ENCODE peak calls at places on chromosomes 5 and 9, in nine cellular contexts. H is CD8-positive, alpha-beta T cell; K is right lobe of liver; Q is body of pancreas; O is gastrocnemius medialis; J is CD4-positive, alpha-beta T cell; S is HL-60; Z is brain microvascular endothelial cell; D is prostate gland. A is an unnamed sample.

GRCh38 chr9:130664191-130665028 is at the start of gene PRDM12:
- DNase-seq in S (no peak), J (no peak), Z (no peak), H (no peak), K (no peak), Q (no peak), D (no peak), O (no peak), A (no peak)

GRCh38 chr9:119375892-119376291 is 6.7 kb upstream of the BRINP1 start:
- DNase-seq in S (peak), H (no peak), D (no peak), Q (no peak), O (no peak), Z (no peak), K (no peak), J (no peak), A (no peak)

GRCh38 chr9:87850405-87850804 is 32.3 kb upstream of the SPATA31E1 start:
- DNase-seq in Z (peak), O (no peak), K (no peak), J (no peak), D (no peak), Q (no peak), H (no peak), S (no peak), A (no peak)

GRCh38 chr5:68215888-68216736 is 556 bp downstream of the PIK3R1 start:
- DNase-seq in H (peak), J (peak), S (peak), O (peak), D (peak), Q (peak), Z (no peak), K (peak), A (no peak)

GRCh38 chr5:42089705-42090104 is 164.6 kb downstream of the FBXO4 start:
- DNase-seq in J (no peak), H (no peak), Q (no peak), D (no peak), Z (no peak), O (no peak), K (no peak), S (no peak), A (no peak)

GRCh38 chr5:68053202-68053601 is 162.4 kb upstream of the PIK3R1 start:
- DNase-seq in S (no peak), Q (no peak), O (no peak), H (no peak), K (no peak), J (no peak), Z (no peak), D (no peak), A (no peak)

GRCh38 chr9:115328228-115328627 is 210.3 kb upstream of the TNC start:
- DNase-seq in K (no peak), Z (peak), Q (no peak), O (no peak), D (peak), H (no peak), J (no peak), S (no peak), A (no peak)

GRCh38 chr5:6359941-6360683 is 18.2 kb downstream of the MED10 start:
- DNase-seq in J (peak), Z (no peak), D (no peak), Q (no peak), K (no peak), O (no peak), S (no peak), H (peak), A (no peak)

DNA sequence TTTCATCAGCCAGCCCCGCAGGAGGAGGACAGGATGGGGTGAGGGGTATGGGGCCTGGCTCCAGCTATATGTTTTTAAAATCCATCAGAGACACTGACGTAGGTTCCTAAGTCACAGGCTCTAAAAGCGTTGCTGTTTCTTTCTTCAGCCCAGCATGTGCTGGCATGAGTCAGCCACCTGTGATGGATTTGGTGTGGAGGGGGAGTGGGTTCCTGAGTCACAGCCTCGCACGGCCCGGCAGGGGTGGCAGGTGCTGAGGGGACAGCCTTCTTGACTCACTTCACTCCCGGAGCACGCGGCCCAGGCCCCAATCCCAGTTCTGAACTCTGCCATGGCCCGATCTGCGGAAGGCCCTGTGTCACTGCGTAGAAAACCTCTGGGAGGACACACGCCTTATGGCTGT is 38.8 kb upstream of the RPL26L1 start:
- DNase-seq in D (no peak), S (no peak), O (peak), K (no peak), Q (no peak), H (no peak), J (no peak), Z (peak), A (no peak)
- H3K27ac ChIP-seq in D (peak), S (no peak), O (peak), K (no peak), Q (no peak), H (no peak), J (no peak), Z (peak), A (no peak)

DNA sequence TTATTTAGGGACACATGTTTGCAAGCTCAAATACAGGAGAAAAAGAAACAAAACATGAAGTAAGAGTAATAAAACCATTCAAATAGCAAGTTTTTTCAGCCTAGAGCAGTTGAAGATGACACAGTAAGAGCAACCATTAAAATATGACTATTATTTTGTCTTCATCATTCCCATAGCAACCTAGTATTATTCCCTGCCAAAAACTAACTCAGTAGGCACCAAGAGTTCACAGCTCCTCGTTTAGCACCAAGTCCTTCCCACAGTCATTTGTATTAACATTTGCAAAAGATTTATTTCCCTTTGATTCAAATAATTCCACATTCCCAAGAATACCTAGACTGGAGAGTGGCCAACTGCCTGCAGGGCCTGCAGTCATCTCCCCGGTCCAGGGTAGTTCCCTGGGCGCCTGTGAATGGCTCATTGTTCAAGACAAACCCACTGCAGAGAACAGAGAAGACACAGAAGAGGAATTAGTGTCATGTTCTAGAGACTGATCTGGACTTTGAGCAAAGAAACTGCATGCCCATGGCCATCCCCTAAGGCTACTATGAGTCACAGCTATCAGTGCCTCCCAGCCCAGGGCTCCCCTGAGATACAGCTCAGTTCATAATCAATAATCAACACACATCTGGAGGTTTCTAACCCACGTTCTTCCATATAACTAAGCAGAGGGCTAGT is 139.1 kb upstream of the MAP3K1 start:
- DNase-seq in S (no peak), Q (no peak), D (no peak), J (no peak), O (no peak), H (no peak), Z (no peak), K (no peak), A (no peak)
- TF ChIP-seq CTCF in S (no peak), Q (no peak), D (no peak), J (no peak), O (no peak), H (no peak), Z (no peak), K (no peak), A (no peak)

DNA sequence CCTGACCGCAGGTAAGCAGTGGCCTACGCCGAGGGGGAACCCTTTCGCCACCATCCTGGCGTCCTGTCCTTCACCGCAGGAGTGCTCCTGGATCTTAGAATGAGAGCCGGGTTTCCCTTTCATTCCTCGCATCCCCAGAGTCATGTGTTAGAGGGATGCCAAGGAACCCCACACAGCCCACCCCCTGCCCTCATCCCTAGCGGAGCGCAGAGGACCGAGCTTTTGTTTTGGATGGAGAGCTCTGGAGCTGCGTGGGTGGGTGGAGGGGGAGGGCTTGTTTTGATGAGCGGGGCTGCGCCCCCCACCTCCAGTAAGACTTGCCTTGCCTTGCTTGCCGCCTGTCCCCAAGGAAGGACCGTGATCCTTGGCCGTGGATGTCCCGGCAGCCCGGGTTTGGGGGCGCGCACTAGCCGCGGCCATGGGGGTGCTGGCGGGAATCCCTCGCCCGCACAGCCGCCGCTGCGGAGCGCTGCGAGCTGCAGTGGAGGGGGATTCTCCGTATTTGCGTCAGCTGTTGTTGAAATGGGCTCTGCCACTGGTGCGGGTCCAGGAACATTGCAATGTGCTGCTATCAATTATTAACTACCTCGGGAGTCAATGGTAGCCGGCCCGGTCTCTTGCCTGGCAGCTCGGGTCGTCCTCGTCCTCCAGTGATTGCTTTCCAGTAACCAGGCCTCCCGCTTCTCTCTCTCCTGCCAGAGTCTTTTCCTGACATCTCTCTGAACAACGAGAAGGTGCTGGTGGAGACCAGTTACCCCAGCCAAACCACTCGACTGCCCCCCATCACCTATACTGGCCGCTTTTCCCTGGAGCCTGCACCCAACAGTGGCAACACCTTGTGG is 1.0 kb downstream of the EGR1 start:
- DNase-seq in Z (no peak), S (no peak), Q (peak), D (peak), K (peak), H (peak), O (no peak), J (no peak), A (no peak)
- H3K27ac ChIP-seq in Z (no peak), S (no peak), Q (peak), D (peak), K (peak), H (peak), O (no peak), J (no peak), A (peak)

DNA sequence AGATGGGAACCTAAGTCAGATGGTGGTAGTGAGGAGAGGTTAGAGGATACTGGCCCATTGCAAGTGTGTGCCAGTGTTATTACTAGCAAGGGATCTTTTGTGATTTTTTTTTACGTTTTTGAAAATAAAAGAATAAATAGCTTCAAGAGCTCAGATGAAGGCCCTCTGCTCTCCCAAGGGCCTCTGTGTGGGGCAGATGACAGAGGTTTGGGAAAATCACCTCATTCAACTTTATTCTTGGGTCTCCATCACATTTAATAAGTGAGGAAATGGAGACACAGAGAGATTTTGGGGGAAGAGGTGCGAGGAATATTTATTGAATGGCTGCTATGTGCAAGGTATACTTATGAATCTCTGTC is 10.1 kb upstream of the TRAF1 start:
- DNase-seq in O (no peak), J (no peak), Q (no peak), D (no peak), Z (no peak), S (no peak), H (no peak), K (no peak), A (no peak)
- TF ChIP-seq CTCF in O (no peak), J (peak), Q (peak), D (no peak), Z (no peak), S (no peak), H (peak), K (no peak), A (no peak)

DNA sequence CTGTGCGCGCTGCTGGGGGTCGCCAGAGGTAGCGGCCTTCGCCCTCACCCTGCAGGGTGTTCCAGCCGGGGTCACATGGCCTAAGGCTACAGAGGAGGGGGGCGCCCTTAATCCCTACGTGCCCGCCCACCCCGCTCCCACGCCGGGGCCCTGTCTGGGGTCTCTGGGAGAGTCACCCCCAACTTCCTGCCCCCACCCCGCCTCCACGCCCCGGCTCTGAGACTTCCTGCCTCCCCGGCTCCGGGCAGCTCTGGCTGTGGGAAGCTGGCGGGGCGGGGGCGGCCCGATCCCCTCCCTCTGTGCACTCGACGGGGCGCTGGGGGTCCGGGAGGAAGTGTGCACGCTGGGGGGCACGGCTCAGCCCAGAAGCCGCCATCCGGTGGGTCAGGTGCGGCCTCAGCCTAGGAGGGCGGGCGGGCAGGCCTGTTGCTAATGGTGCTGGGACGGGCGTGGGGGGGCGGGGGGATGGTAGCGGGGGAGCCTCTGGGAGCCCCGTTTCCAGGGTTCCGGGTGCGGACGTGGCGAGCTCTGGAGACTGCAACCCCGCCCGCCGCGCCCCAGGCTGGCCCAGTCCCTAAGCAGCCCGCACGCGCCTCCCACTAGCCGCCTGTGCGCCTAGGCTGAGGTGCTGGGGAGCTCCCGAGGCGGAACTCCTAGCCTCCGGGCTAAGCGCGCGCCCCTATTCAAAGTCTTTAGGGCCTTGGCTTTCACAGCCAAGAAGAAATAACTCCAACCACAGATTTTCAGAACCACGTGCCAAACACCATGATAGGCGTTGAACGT is 61.6 kb downstream of the CXXC5 start:
- DNase-seq in Z (peak), H (peak), J (peak), O (no peak), D (no peak), Q (no peak), K (peak), S (no peak), A (no peak)
- H3K27ac ChIP-seq in Z (peak), H (peak), J (peak), O (peak), D (no peak), Q (peak), K (no peak), S (no peak), A (peak)